ENCODE peak calls at places on chromosomes 3 and 15, in four cellular contexts. H is GM12878, E is HepG2, A is H1. C is an unnamed sample.
A peak's percentile ranks its signal among the peaks of the same experiment; 100 is the strongest.

GRCh38 chr15:69996321-69996720 is 101.4 kb downstream of the TLE3 start:
- DNase-seq in A (no peak), H (no peak), E (no peak), C (no peak)

GRCh38 chr3:8145661-8146060 is 356.0 kb upstream of the LMCD1 start:
- DNase-seq in A (no peak), H (no peak), E (no peak), C (no peak)

GRCh38 chr3:174330303-174330702 is 528.8 kb upstream of the NAALADL2 start:
- DNase-seq in H (no peak), A (no peak), E (no peak), C (no peak)

GRCh38 chr3:133944641-133945441 is 49.2 kb upstream of the RAB6B start:
- DNase-seq in E (no peak), H (no peak), A (no peak), C (no peak)

GRCh38 chr3:35639251-35640185 is at the start of gene ARPP21:
- DNase-seq in E (no peak), H (no peak), A (no peak), C (peak; percentile 9)

GRCh38 chr3:57616233-57616632 is 19.1 kb upstream of the ARF4 start:
- DNase-seq in E (no peak), A (no peak), H (no peak), C (no peak)

GRCh38 chr3:126538316-126538715 is 14.4 kb downstream of the CHST13 start:
- DNase-seq in A (no peak), H (no peak), E (no peak), C (no peak)

GRCh38 chr3:78802588-78802930 is 965.2 kb downstream of the ROBO1 start:
- DNase-seq in E (no peak), H (no peak), A (no peak), C (no peak)

GRCh38 chr15:82950746-82951370 is 1.7 kb downstream of the HOMER2 start:
- DNase-seq in E (peak; percentile 11), H (no peak), A (no peak), C (no peak)

GRCh38 chr15:39235084-39235795 is 345.6 kb upstream of the THBS1 start:
- DNase-seq in A (no peak), E (no peak), H (no peak), C (no peak)

GRCh38 chr3:110743202-110743601 is 328.4 kb upstream of the NECTIN3 start:
- DNase-seq in E (peak; percentile 83), H (no peak), A (no peak), C (no peak)

GRCh38 chr15:85582719-85583089 is 202.3 kb downstream of the AKAP13 start:
- DNase-seq in E (no peak), H (peak; percentile 28), A (no peak), C (no peak)

GRCh38 chr3:19946291-19946831 is 536 bp upstream of the RAB5A start:
- DNase-seq in H (no peak), A (peak; percentile 17), E (no peak), C (no peak)

GRCh38 chr3:19947549-19948071 is 713 bp downstream of the RAB5A start:
- DNase-seq in H (no peak), E (peak; percentile 42), A (peak; percentile 15), C (peak; percentile 23)

GRCh38 chr3:19946832-19947548 is at the start of gene RAB5A:
- DNase-seq in E (peak; percentile 94), H (peak; percentile 94), A (peak; percentile 96), C (peak; percentile 98)

GRCh38 chr3:19948192-19948591 is 1.3 kb downstream of the RAB5A start:
- DNase-seq in E (no peak), A (no peak), H (no peak), C (no peak)

DNA sequence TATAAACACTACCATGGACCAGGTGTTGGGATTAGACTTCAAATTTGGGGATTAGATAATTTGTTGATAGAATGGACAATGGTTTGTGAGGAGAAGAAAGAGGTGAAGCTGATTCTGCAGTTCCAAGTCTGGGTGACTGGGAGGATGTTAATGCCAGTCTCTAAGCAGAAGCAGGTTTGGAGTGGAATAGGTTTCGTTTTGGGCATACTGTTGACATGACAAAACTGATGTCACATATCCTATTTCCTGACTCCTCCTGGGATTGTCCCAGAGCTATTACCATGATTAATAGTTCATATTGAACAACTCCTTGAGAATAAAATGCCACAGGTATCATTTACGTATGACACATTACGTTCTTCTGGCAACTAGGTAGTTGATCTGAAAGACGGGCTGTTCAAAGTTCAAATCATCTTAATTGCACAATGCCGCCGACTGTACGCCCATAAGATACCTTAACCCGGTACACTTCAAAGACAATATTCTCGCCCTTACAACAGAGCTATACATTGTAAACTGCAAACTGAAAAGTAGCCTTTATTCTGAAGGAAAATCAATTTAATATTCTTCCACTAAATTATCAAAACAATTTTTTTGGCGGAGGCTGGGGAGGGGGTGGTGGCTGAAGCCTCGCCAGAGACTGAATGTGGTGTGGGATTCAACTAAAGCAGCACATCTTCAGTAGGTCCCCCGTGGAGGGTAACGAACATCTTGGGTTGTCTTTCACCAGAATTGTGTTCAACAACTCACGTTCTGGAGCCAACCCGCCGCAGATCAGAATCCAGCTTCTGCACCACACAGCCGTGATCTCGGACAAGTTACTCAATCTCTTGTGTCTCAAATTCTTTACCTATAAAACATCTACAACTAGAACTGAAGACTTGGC is 1.2 kb upstream of the RAB5A start:
- DNase-seq in H (no peak), A (no peak), E (no peak), C (no peak)
- TF ChIP-seq SUZ12 in H (no peak), A (no peak), E (no peak), C (no peak)

DNA sequence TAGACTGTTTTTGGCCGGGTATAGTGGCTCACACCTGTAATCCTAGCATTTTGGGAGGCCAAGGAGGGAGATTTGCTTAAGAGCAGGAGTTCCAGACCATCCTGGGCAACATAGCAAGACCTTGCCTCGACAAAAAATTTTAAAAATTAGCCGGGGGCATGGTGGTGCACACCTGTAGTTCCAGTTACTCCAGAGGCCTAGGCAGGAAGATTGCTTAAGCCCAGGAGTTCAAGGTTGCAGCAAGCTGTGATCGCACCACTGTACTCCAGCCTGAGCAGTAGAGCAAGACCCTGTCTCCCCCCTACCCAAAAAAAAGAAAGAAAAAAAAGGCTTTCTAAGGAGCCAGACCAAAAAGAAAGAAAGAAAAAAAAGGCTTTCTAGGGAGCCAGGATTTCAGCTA is 36.7 kb downstream of the TMOD3 start:
- DNase-seq in H (no peak), E (no peak), A (no peak), C (no peak)
- H3K4me1 ChIP-seq in H (no peaks in the 10 kb centered on the region), E (peaks cover 25% of the 10 kb centered on the region), A (peaks cover 4% of the 10 kb centered on the region), C (no peaks in the 10 kb centered on the region)

GRCh38 chr15:55279746-55280351 is 9.8 kb downstream of the RAB27A start:
- DNase-seq in A (no peak), H (peak; percentile 96), E (peak; percentile 62), C (no peak)

GRCh38 chr15:55281517-55282227 is 7.9 kb downstream of the RAB27A start:
- DNase-seq in H (no peak), A (no peak), E (no peak), C (no peak)

GRCh38 chr15:55284461-55284860 is 5.2 kb downstream of the RAB27A start:
- DNase-seq in H (no peak), E (no peak), A (no peak), C (no peak)

GRCh38 chr15:55283295-55284147 is 6.1 kb downstream of the RAB27A start:
- DNase-seq in E (no peak), A (no peak), H (no peak), C (no peak)

DNA sequence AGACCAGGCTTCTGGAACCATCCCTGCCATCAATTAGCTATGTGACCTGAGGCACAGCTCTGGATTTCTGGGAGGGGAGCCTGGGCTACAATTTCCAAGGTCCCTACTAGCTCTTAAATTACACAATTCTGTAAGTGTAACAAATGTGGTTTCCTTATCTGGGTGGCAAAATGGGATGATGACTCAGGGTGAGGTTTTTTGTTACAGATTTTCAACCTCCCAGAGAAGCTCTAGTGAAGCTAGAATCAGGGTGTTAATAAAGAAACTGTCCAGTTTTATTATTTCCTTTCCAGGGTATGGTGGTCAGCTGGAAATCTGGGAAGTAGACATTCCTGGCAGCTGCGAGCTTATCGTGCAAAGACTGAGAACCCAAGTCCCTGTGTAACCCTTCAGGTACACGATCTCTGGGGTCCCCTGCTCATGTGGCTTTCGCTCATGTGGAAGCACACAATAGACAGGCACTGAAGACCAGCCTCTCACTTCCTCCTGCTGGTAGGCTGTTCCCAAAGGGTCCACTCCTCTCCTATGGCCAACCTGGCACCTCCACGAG is 7.3 kb downstream of the RAB27A start:
- DNase-seq in H (no peak), A (no peak), E (no peak), C (no peak)
- TF ChIP-seq SUZ12 in H (no peak), A (no peak), E (no peak), C (no peak)

DNA sequence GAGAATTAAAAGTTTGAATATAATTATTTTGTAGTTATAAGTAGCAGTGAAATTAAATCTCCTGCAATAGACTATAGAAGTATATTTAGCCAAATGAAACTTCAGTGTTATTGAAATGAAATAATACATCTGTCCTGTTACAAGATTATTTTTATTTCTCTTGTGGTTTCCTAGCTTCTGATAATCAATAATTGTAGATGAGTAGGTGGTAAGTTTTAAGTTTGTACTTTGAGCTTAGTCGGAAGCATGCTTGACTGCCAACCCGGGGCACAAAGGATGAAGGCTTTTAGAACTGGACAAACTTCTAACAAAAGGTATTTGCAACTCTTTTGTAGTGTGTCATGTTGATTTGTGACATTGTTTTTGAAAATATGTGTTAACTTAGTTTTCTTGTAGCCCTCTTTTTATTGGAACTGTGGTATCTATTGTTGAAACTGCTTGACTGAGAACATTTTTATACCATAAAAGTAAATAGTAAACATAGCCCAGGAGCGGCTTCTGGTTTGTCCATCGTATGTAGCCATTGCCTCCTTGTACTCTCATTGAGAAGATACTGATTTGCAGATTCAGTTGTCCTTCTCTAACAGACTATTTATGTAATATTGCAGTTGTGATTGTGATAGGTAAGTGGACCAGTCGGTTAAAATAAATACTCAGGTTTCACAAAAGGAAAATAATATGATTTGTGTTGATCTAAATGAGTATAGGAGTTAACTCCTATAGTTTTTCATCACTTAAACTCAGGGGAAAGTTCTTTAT is 2.9 kb downstream of the CTNNB1 start:
- DNase-seq in H (no peak), A (no peak), E (peak; percentile 37), C (no peak)
- H3K4me1 ChIP-seq in H (peaks cover 4% of the 10 kb centered on the region), A (peaks cover 2% of the 10 kb centered on the region), E (peaks cover 57% of the 10 kb centered on the region), C (no peaks in the 10 kb centered on the region)

DNA sequence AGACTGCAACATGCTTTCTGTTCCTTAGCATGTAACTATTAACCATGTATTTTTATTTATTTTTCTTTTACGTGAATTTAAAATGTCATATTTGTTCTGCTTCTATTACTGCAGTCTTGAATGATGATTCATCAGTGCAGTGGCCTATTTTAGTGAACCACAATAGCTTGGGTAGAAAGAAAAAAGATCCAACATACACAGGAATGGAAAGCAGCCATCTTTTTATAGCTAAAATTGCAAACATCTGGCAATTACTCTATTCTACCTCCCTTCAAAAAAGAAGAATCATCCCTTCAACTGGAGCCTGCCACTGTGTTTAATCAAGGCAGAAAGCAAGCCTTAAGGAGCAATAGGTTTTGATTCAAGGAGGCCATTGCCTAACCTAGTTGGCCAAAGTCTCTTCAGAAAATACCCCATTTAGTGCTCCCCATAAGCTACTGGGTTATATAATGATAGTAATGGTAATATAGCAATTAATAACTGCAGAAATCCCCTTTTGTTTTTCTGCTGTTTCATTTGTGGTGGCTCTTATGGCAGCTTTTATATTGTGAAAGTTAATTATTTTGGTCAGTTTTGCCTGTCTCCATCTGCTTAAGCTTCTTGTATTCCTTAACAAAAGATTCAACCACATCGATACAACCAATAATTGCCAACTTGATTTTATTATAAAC is 267.3 kb downstream of the LPP start:
- DNase-seq in E (no peak), H (no peak), A (no peak), C (no peak)
- TF ChIP-seq SUZ12 in E (no peak), H (no peak), A (no peak), C (no peak)

GRCh38 chr15:38103564-38103963 is 149.1 kb upstream of the SPRED1 start:
- DNase-seq in E (no peak), A (no peak), H (no peak), C (no peak)
- H3K4me1 ChIP-seq in E (no peaks in the 10 kb centered on the region), A (no peaks in the 10 kb centered on the region), H (no peaks in the 10 kb centered on the region), C (no peaks in the 10 kb centered on the region)

GRCh38 chr15:101698314-101698713 is 26.0 kb downstream of the TARS3 start:
- DNase-seq in E (no peak), H (no peak), A (no peak), C (no peak)
- TF ChIP-seq SUZ12 in E (no peak), H (no peak), A (no peak), C (no peak)

GRCh38 chr3:36891651-36892268 is 53.1 kb downstream of the TRANK1 start:
- DNase-seq in E (no peak), A (no peak), H (peak; percentile 70), C (no peak)
- H3K4me1 ChIP-seq in E (no peaks in the 10 kb centered on the region), A (no peaks in the 10 kb centered on the region), H (peaks cover 35% of the 10 kb centered on the region), C (no peaks in the 10 kb centered on the region)

C was measured in NT2/D1.